ENCODE peak calls at places on chromosomes 3 and 15, in five cellular contexts. One of them, this sample, is unnamed.

GRCh38 chr3:36733723-36734122 is 30.6 kb downstream of the DCLK3 start:
- DNase-seq in RPMI7951: no peak
- DNase-seq in iris pigment epithelial cell: no peak
- DNase-seq in AG04450: no peak
- DNase-seq in sciatic nerve: no peak
- DNase-seq in this sample: no peak

GRCh38 chr3:46553154-46553553 is 12.9 kb downstream of the LRRC2 start:
- DNase-seq in RPMI7951: no peak
- DNase-seq in iris pigment epithelial cell: peak; percentile 53
- DNase-seq in AG04450: no peak
- DNase-seq in sciatic nerve: no peak
- DNase-seq in this sample: no peak

GRCh38 chr15:83284563-83285283 is at the start of gene BNC1:
- DNase-seq in RPMI7951: no peak
- DNase-seq in iris pigment epithelial cell: peak; percentile 50
- DNase-seq in AG04450: no peak
- DNase-seq in sciatic nerve: no peak
- DNase-seq in this sample: no peak

GRCh38 chr15:62539236-62539635 is 374.2 kb upstream of the C2CD4B start:
- DNase-seq in RPMI7951: no peak
- DNase-seq in iris pigment epithelial cell: no peak
- DNase-seq in AG04450: no peak
- DNase-seq in sciatic nerve: no peak
- DNase-seq in this sample: no peak

GRCh38 chr3:65733459-65733858 is 305.3 kb downstream of the MAGI1 start:
- DNase-seq in RPMI7951: no peak
- DNase-seq in iris pigment epithelial cell: no peak
- DNase-seq in AG04450: no peak
- DNase-seq in sciatic nerve: no peak
- DNase-seq in this sample: no peak

GRCh38 chr3:126524429-126524988 is 554 bp downstream of the CHST13 start:
- DNase-seq in RPMI7951: no peak
- DNase-seq in iris pigment epithelial cell: no peak
- DNase-seq in AG04450: no peak
- DNase-seq in sciatic nerve: no peak
- DNase-seq in this sample: no peak

GRCh38 chr15:45943255-45943654 is 308.4 kb downstream of the SQOR start:
- DNase-seq in RPMI7951: peak; percentile 69
- DNase-seq in iris pigment epithelial cell: no peak
- DNase-seq in AG04450: no peak
- DNase-seq in sciatic nerve: no peak
- DNase-seq in this sample: no peak

GRCh38 chr3:99686469-99686868 is 48.1 kb downstream of the COL8A1 start:
- DNase-seq in RPMI7951: no peak
- DNase-seq in iris pigment epithelial cell: no peak
- DNase-seq in AG04450: no peak
- DNase-seq in sciatic nerve: no peak
- DNase-seq in this sample: no peak

GRCh38 chr3:10695595-10696285 is 120.3 kb upstream of the SLC6A11 start:
- DNase-seq in RPMI7951: no peak
- DNase-seq in iris pigment epithelial cell: no peak
- DNase-seq in AG04450: no peak
- DNase-seq in sciatic nerve: no peak
- DNase-seq in this sample: no peak

GRCh38 chr3:145952541-145952940 is 208.4 kb downstream of the PLOD2 start:
- DNase-seq in RPMI7951: peak; percentile 96
- DNase-seq in iris pigment epithelial cell: peak; percentile 56
- DNase-seq in AG04450: peak; percentile 15
- DNase-seq in sciatic nerve: no peak
- DNase-seq in this sample: peak; percentile 94

GRCh38 chr3:186152889-186153292 is 44.0 kb upstream of the ETV5 start:
- DNase-seq in RPMI7951: no peak
- DNase-seq in iris pigment epithelial cell: no peak
- DNase-seq in AG04450: no peak
- DNase-seq in sciatic nerve: no peak
- DNase-seq in this sample: no peak

GRCh38 chr3:104831076-104831475 is 535.6 kb upstream of the ALCAM start:
- DNase-seq in RPMI7951: no peak
- DNase-seq in iris pigment epithelial cell: no peak
- DNase-seq in AG04450: no peak
- DNase-seq in sciatic nerve: no peak
- DNase-seq in this sample: no peak

GRCh38 chr15:29035571-29036285 is 150.0 kb downstream of the APBA2 start:
- DNase-seq in RPMI7951: no peak
- DNase-seq in iris pigment epithelial cell: no peak
- DNase-seq in AG04450: no peak
- DNase-seq in sciatic nerve: no peak
- DNase-seq in this sample: no peak

GRCh38 chr3:119902061-119902460 is 120.2 kb downstream of the NR1I2 start:
- DNase-seq in RPMI7951: no peak
- DNase-seq in iris pigment epithelial cell: no peak
- DNase-seq in AG04450: no peak
- DNase-seq in sciatic nerve: no peak
- DNase-seq in this sample: no peak

GRCh38 chr3:27728195-27729087 is 6.3 kb upstream of the EOMES start:
- DNase-seq in RPMI7951: no peak
- DNase-seq in iris pigment epithelial cell: no peak
- DNase-seq in AG04450: no peak
- DNase-seq in sciatic nerve: no peak
- DNase-seq in this sample: peak; percentile 28

GRCh38 chr3:124113475-124113874 is 121.6 kb upstream of the ROPN1 start:
- DNase-seq in RPMI7951: no peak
- DNase-seq in iris pigment epithelial cell: no peak
- DNase-seq in AG04450: no peak
- DNase-seq in sciatic nerve: no peak
- DNase-seq in this sample: no peak

GRCh38 chr15:39265261-39265660 is 315.6 kb upstream of the THBS1 start:
- DNase-seq in RPMI7951: peak; percentile 53
- DNase-seq in iris pigment epithelial cell: no peak
- DNase-seq in AG04450: no peak
- DNase-seq in sciatic nerve: no peak
- DNase-seq in this sample: no peak

GRCh38 chr15:74242296-74242929 is 6.3 kb downstream of the CCDC33 start:
- DNase-seq in RPMI7951: peak; percentile 85
- DNase-seq in iris pigment epithelial cell: peak; percentile 42
- DNase-seq in AG04450: no peak
- DNase-seq in sciatic nerve: no peak
- DNase-seq in this sample: peak; percentile 74

GRCh38 chr15:67127334-67127664 is 61.9 kb downstream of the SMAD3 start:
- DNase-seq in RPMI7951: no peak
- DNase-seq in iris pigment epithelial cell: no peak
- DNase-seq in AG04450: no peak
- DNase-seq in sciatic nerve: no peak
- DNase-seq in this sample: no peak

GRCh38 chr3:82474140-82474539 is 712.7 kb upstream of the GBE1 start:
- DNase-seq in RPMI7951: no peak
- DNase-seq in iris pigment epithelial cell: no peak
- DNase-seq in AG04450: no peak
- DNase-seq in sciatic nerve: no peak
- DNase-seq in this sample: no peak

GRCh38 chr3:194572131-194572789 is 61.0 kb downstream of the TMEM44 start:
- DNase-seq in RPMI7951: peak; percentile 82
- DNase-seq in iris pigment epithelial cell: peak; percentile 92
- DNase-seq in AG04450: no peak
- DNase-seq in sciatic nerve: peak; percentile 74
- DNase-seq in this sample: peak; percentile 94

GRCh38 chr3:147493666-147494065 is 84.5 kb downstream of the ZIC1 start:
- DNase-seq in RPMI7951: no peak
- DNase-seq in iris pigment epithelial cell: peak; percentile 1
- DNase-seq in AG04450: no peak
- DNase-seq in sciatic nerve: no peak
- DNase-seq in this sample: no peak

GRCh38 chr3:122893282-122893681 is 98.4 kb downstream of the SLC49A4 start:
- DNase-seq in RPMI7951: peak; percentile 20
- DNase-seq in iris pigment epithelial cell: no peak
- DNase-seq in AG04450: no peak
- DNase-seq in sciatic nerve: no peak
- DNase-seq in this sample: no peak

GRCh38 chr3:184361532-184361931 is at the start of the genes CLCN2 and POLR2H:
- DNase-seq in RPMI7951: peak; percentile 64
- DNase-seq in iris pigment epithelial cell: peak; percentile 21
- DNase-seq in AG04450: no peak
- DNase-seq in sciatic nerve: no peak
- DNase-seq in this sample: peak; percentile 69

GRCh38 chr3:141894524-141895176 is 18.2 kb downstream of the ATP1B3 start:
- DNase-seq in RPMI7951: peak; percentile 62
- DNase-seq in iris pigment epithelial cell: peak; percentile 92
- DNase-seq in AG04450: peak; percentile 63
- DNase-seq in sciatic nerve: no peak
- DNase-seq in this sample: peak; percentile 10

GRCh38 chr15:71411538-71412482 is 296.5 kb downstream of the THSD4 start:
- DNase-seq in RPMI7951: peak; percentile 74
- DNase-seq in iris pigment epithelial cell: peak; percentile 24
- DNase-seq in AG04450: no peak
- DNase-seq in sciatic nerve: no peak
- DNase-seq in this sample: no peak

GRCh38 chr15:66741646-66742045 is 39.6 kb downstream of the SMAD6 start:
- DNase-seq in RPMI7951: no peak
- DNase-seq in iris pigment epithelial cell: no peak
- DNase-seq in AG04450: no peak
- DNase-seq in sciatic nerve: no peak
- DNase-seq in this sample: no peak

GRCh38 chr3:150315711-150316110 is 92.4 kb upstream of the TSC22D2 start:
- DNase-seq in RPMI7951: no peak
- DNase-seq in iris pigment epithelial cell: no peak
- DNase-seq in AG04450: no peak
- DNase-seq in sciatic nerve: no peak
- DNase-seq in this sample: peak; percentile 67

GRCh38 chr3:42905740-42906084 is 230 bp upstream of the ZNF662 start:
- DNase-seq in RPMI7951: no peak
- DNase-seq in iris pigment epithelial cell: no peak
- DNase-seq in AG04450: no peak
- DNase-seq in sciatic nerve: no peak
- DNase-seq in this sample: no peak

GRCh38 chr3:44339181-44339741 is 695 bp downstream of the TCAIM start:
- DNase-seq in RPMI7951: no peak
- DNase-seq in iris pigment epithelial cell: no peak
- DNase-seq in AG04450: no peak
- DNase-seq in sciatic nerve: no peak
- DNase-seq in this sample: no peak

GRCh38 chr3:71478568-71478967 is 105.0 kb downstream of the FOXP1 start:
- DNase-seq in RPMI7951: peak; percentile 35
- DNase-seq in iris pigment epithelial cell: no peak
- DNase-seq in AG04450: no peak
- DNase-seq in sciatic nerve: no peak
- DNase-seq in this sample: no peak

GRCh38 chr15:56052389-56053045 is 59.1 kb upstream of the NEDD4 start:
- DNase-seq in RPMI7951: peak; percentile 66
- DNase-seq in iris pigment epithelial cell: peak; percentile 57
- DNase-seq in AG04450: no peak
- DNase-seq in sciatic nerve: no peak
- DNase-seq in this sample: peak; percentile 53

GRCh38 chr3:184289426-184289938 is 9.6 kb upstream of the PSMD2 start:
- DNase-seq in RPMI7951: peak; percentile 47
- DNase-seq in iris pigment epithelial cell: peak; percentile 48
- DNase-seq in AG04450: no peak
- DNase-seq in sciatic nerve: peak; percentile 67
- DNase-seq in this sample: peak; percentile 73

GRCh38 chr3:21645121-21645897 is 105.7 kb downstream of the ZNF385D start:
- DNase-seq in RPMI7951: no peak
- DNase-seq in iris pigment epithelial cell: peak; percentile 9
- DNase-seq in AG04450: no peak
- DNase-seq in sciatic nerve: no peak
- DNase-seq in this sample: peak; percentile 85

GRCh38 chr3:32334675-32335074 is 57.0 kb upstream of the CMTM7 start:
- DNase-seq in RPMI7951: no peak
- DNase-seq in iris pigment epithelial cell: peak; percentile 10
- DNase-seq in AG04450: no peak
- DNase-seq in sciatic nerve: no peak
- DNase-seq in this sample: no peak

GRCh38 chr3:156691920-156692319 is 17.5 kb downstream of the TIPARP start:
- DNase-seq in RPMI7951: peak; percentile 77
- DNase-seq in iris pigment epithelial cell: peak; percentile 76
- DNase-seq in AG04450: peak; percentile 45
- DNase-seq in sciatic nerve: no peak
- DNase-seq in this sample: no peak

GRCh38 chr15:52020253-52021085 is 1.4 kb downstream of the MAPK6 start:
- DNase-seq in RPMI7951: peak; percentile 42
- DNase-seq in iris pigment epithelial cell: peak; percentile 31
- DNase-seq in AG04450: no peak
- DNase-seq in sciatic nerve: no peak
- DNase-seq in this sample: peak; percentile 34

This sample was measured in myocyte.